ENCODE peak calls at places on chromosomes 11 and 22, in nine cellular contexts. N, T, X, P, U, H, F, B and G are unnamed samples. For H3K4me1, the result is how much of the 10 kb centered on the place peaks cover.

GRCh38 chr22:44616461-44616860 is 85.5 kb upstream of the PRR5 start:
- DNase-seq in N (no peak), H (no peak), P (no peak), X (no peak), F (no peak), U (no peak), T (peak), B (no peak), G (no peak)

GRCh38 chr11:58513747-58514367 is 6.0 kb upstream of the OR5B21 start:
- DNase-seq in N (no peak), X (peak), T (no peak), H (peak), U (peak), B (peak), F (peak), P (peak), G (peak)

GRCh38 chr11:1877211-1878133 is 14.2 kb downstream of the PRR33 start:
- DNase-seq in U (no peak), H (no peak), T (peak), P (peak), X (peak), F (no peak), B (no peak), N (peak), G (no peak)

GRCh38 chr11:72856551-72857342 is 42.5 kb downstream of the ATG16L2 start:
- DNase-seq in B (no peak), T (no peak), H (no peak), P (no peak), F (no peak), N (no peak), U (no peak), X (no peak), G (no peak)

GRCh38 chr11:128813729-128814128 is 53.4 kb downstream of the KCNJ1 start:
- DNase-seq in N (no peak), U (no peak), P (no peak), B (no peak), T (no peak), F (no peak), H (no peak), X (no peak), G (no peak)

GRCh38 chr11:130865091-130865771 is 51.0 kb downstream of the SNX19 start:
- DNase-seq in U (no peak), T (no peak), F (no peak), H (no peak), P (no peak), B (no peak), N (no peak), X (no peak), G (no peak)

GRCh38 chr22:49012695-49013094 is 815.0 kb downstream of the BRD1 start:
- DNase-seq in B (no peak), U (no peak), F (peak), H (no peak), P (peak), T (no peak), X (no peak), N (no peak), G (no peak)

GRCh38 chr11:108324587-108324986 is 101.7 kb downstream of the ATM start:
- DNase-seq in F (no peak), T (no peak), X (peak), P (no peak), B (peak), U (no peak), H (no peak), N (no peak), G (peak)

GRCh38 chr11:44464741-44465140 is 100.7 kb upstream of the CD82 start:
- DNase-seq in F (no peak), P (no peak), X (peak), U (peak), N (no peak), T (no peak), H (no peak), B (no peak), G (peak)

GRCh38 chr11:10659339-10660216 is 34.0 kb downstream of the IRAG1 start:
- DNase-seq in U (peak), P (peak), H (no peak), F (peak), T (no peak), B (peak), X (peak), N (no peak), G (peak)

GRCh38 chr22:20531404-20532181 is 24.2 kb downstream of the MED15 start:
- DNase-seq in N (no peak), U (peak), H (no peak), P (peak), X (peak), B (peak), T (peak), F (peak), G (peak)

GRCh38 chr22:31106651-31107205 is 640 bp downstream of the SELENOM start:
- DNase-seq in T (no peak), U (no peak), H (no peak), X (no peak), B (no peak), P (no peak), N (no peak), F (no peak), G (peak)

GRCh38 chr22:48895831-48896765 is 931.6 kb downstream of the BRD1 start:
- DNase-seq in F (no peak), T (no peak), U (no peak), B (no peak), N (no peak), X (no peak), P (peak), H (no peak), G (no peak)

GRCh38 chr11:65887026-65887722 is 1.1 kb downstream of the FIBP start:
- DNase-seq in H (no peak), T (peak), P (no peak), X (peak), B (no peak), U (no peak), F (no peak), N (peak), G (no peak)

GRCh38 chr11:113840932-113841664 is 34.3 kb downstream of the USP28 start:
- DNase-seq in P (no peak), H (peak), U (no peak), N (no peak), X (no peak), F (no peak), B (no peak), T (no peak), G (no peak)

GRCh38 chr11:72826942-72827480 is 12.8 kb downstream of the ATG16L2 start:
- DNase-seq in B (no peak), F (no peak), U (no peak), T (no peak), P (peak), H (no peak), X (peak), N (no peak), G (no peak)

GRCh38 chr11:71501071-71501985 is 25.7 kb upstream of the KRTAP5-7 start:
- DNase-seq in F (no peak), P (peak), N (no peak), H (no peak), B (no peak), U (no peak), T (no peak), X (no peak), G (no peak)

GRCh38 chr11:71498091-71498490 is 29.0 kb upstream of the KRTAP5-7 start:
- DNase-seq in B (no peak), F (peak), N (peak), P (peak), X (no peak), T (no peak), U (no peak), H (no peak), G (no peak)

GRCh38 chr11:71500601-71501021 is 26.5 kb upstream of the KRTAP5-7 start:
- DNase-seq in U (peak), T (no peak), N (peak), P (peak), X (peak), H (no peak), B (no peak), F (peak), G (no peak)

GRCh38 chr11:71499546-71499945 is 27.5 kb upstream of the KRTAP5-7 start:
- DNase-seq in F (no peak), P (peak), T (no peak), U (no peak), N (peak), H (no peak), B (no peak), X (peak), G (no peak)

GRCh38 chr11:71499125-71499524 is 27.9 kb upstream of the KRTAP5-7 start:
- DNase-seq in T (no peak), B (peak), N (no peak), X (no peak), F (no peak), P (peak), H (no peak), U (no peak), G (no peak)
- H3K4me1 ChIP-seq in T (under half), B (under half), N (under half), X (under half), F (under half), P (under half), H (under half), U (under half), G (under half)

DNA sequence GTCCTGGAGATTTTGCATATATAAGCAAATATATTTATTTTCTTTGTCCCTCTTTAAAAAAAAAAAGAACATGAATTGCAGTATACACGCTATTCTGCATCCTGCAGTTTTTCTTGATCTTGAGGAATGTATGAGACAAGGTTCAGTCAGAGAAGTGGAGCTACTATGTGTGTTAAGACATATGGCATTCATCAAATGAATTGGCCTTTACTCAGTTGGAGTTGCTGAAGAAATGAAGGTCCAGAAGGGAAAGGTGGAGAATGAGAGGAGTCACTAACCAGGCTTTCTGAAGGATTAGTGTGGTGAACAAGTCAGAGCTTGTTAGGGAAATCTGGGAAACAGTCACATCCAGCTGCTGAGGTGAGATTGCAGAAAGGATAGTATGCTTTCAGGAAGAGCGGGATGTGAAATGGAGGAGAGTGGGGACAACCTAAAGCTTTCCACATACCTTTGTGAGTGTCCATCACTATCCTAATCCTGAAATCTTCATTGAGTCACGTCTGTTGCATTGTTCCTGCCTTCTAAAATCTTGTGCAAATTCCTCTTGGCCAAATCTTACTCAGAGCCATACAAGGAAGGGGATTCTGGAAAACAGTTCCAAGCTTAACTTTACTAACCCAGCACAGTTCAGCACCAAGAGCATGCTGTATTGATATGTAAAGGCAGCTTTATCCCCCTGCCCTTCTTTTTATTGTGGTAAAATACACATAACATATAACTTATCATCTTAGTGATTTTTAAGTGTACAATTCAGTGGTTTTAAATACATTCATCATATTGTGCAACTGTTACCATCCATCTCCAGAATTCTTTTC is 11.4 kb upstream of the PITPNB start:
- DNase-seq in T (no peak), X (no peak), U (no peak), H (no peak), B (no peak), F (no peak), N (no peak), P (no peak), G (peak)
- H3K4me1 ChIP-seq in T (under half), X (under half), U (under half), H (under half), B (under half), F (under half), N (under half), P (under half), G (under half)

GRCh38 chr11:36056160-36056751 is 112.4 kb downstream of the LDLRAD3 start:
- DNase-seq in F (peak), N (no peak), H (no peak), T (no peak), U (no peak), P (peak), B (peak), X (peak), G (peak)

GRCh38 chr11:36054628-36055027 is 110.8 kb downstream of the LDLRAD3 start:
- DNase-seq in T (no peak), B (no peak), N (no peak), X (no peak), P (no peak), H (no peak), U (no peak), F (no peak), G (no peak)

GRCh38 chr11:36055356-36055755 is 111.5 kb downstream of the LDLRAD3 start:
- DNase-seq in T (no peak), U (no peak), F (no peak), B (no peak), X (no peak), N (no peak), H (no peak), P (no peak), G (no peak)

GRCh38 chr11:36059660-36060059 is 115.8 kb downstream of the LDLRAD3 start:
- DNase-seq in T (no peak), N (no peak), U (no peak), X (no peak), F (no peak), B (no peak), H (no peak), P (no peak), G (no peak)

GRCh38 chr11:36057372-36058045 is 113.6 kb downstream of the LDLRAD3 start:
- DNase-seq in B (no peak), H (no peak), P (peak), X (no peak), U (no peak), T (no peak), F (no peak), N (no peak), G (no peak)
- H3K4me1 ChIP-seq in B (under half), H (under half), P (under half), X (under half), U (under half), T (under half), F (under half), N (under half), G (under half)

GRCh38 chr11:118694185-118694584 is 14.7 kb upstream of the TREH start:
- DNase-seq in N (no peak), T (no peak), U (no peak), B (no peak), F (no peak), P (no peak), H (no peak), X (no peak), G (no peak)
- H3K4me1 ChIP-seq in N (half or more), T (under half), U (under half), B (under half), F (under half), P (under half), H (half or more), X (under half), G (under half)

GRCh38 chr11:3052109-3052479 is 5.1 kb downstream of the CARS1 start:
- DNase-seq in B (peak), T (no peak), H (no peak), N (no peak), U (no peak), P (no peak), X (no peak), F (no peak), G (no peak)

GRCh38 chr11:3050386-3051325 is 6.6 kb downstream of the CARS1 start:
- DNase-seq in X (no peak), B (no peak), N (peak), U (no peak), H (no peak), T (no peak), F (no peak), P (no peak), G (no peak)

GRCh38 chr11:3051435-3052108 is 5.7 kb downstream of the CARS1 start:
- DNase-seq in T (no peak), U (no peak), F (no peak), N (peak), B (peak), H (no peak), P (no peak), X (no peak), G (no peak)

GRCh38 chr11:3049430-3050243 is 7.6 kb downstream of the CARS1 start:
- DNase-seq in T (peak), X (peak), N (peak), U (peak), F (peak), H (peak), P (peak), B (peak), G (peak)

DNA sequence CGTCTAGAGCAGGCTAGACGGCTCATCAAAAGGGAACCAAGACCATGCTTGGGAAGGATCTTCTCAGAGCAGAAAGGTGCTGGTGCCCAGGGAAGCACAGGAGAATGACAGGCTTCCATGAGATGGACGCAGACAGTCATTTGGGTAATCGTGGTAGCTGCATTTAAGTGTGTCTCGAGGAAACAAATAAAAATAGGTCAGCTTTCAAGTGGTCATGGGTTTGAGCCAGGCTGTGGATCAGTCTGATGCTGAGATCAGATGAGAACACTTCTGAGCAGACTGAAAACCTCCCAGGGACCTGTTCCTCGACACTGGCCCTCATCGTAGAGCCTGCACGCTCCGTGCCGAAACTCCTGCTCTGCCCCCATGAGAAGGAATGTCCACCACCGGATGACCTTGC is 4.7 kb downstream of the CARS1 start:
- DNase-seq in B (no peak), U (no peak), P (no peak), H (no peak), T (no peak), F (no peak), X (no peak), N (no peak), G (no peak)
- H3K4me1 ChIP-seq in B (under half), U (under half), P (under half), H (under half), T (under half), F (under half), X (under half), N (half or more), G (under half)